ENCODE peak calls at places on chromosomes 1 and 21, in ten cellular contexts. Z is AG04449; N is Calu3; U is HEK293T; C is stimulated activated CD4-positive, alpha-beta T cell treated with anti-CD3 and anti-CD28 coated beads, Interleukin-1b, Interleukin-23, amount 100 ng/mL, for 24 hours; T is GM12865; R is lung; J is HT1080; G is activated T-cell treated with anti-CD3 and anti-CD28 coated beads for 1 hour; H is activated CD4-positive, alpha-beta T cell treated with anti-CD3 and anti-CD28 coated beads for 4 hours. B is an unnamed sample.

GRCh38 chr21:36700295-36700960 is 1.5 kb downstream of the SIM2 start:
- DNase-seq in Z (no peak), N (peak), U (no peak), C (no peak), T (no peak), R (no peak), J (no peak), G (no peak), H (no peak), B (no peak)

GRCh38 chr1:208198271-208198670 is 45.9 kb downstream of the PLXNA2 start:
- DNase-seq in Z (no peak), N (no peak), U (no peak), C (no peak), T (no peak), R (no peak), J (no peak), G (no peak), H (no peak), B (no peak)

GRCh38 chr1:22529901-22530621 is 33.2 kb upstream of the EPHA8 start:
- DNase-seq in Z (no peak), N (no peak), U (no peak), C (no peak), T (no peak), R (no peak), J (peak), G (no peak), H (no peak), B (no peak)

GRCh38 chr1:2611621-2612437 is 21.0 kb downstream of the MMEL1 start:
- DNase-seq in Z (no peak), N (no peak), U (no peak), C (no peak), T (no peak), R (no peak), J (no peak), G (no peak), H (no peak), B (no peak)

GRCh38 chr1:228770779-228771223 is 35.5 kb downstream of the RHOU start:
- DNase-seq in Z (no peak), N (no peak), U (no peak), C (no peak), T (no peak), R (no peak), J (no peak), G (no peak), H (no peak), B (no peak)

GRCh38 chr1:151568626-151569088 is 28.5 kb downstream of the TUFT1 start:
- DNase-seq in Z (no peak), N (no peak), U (no peak), C (no peak), T (no peak), R (no peak), J (no peak), G (no peak), H (peak), B (no peak)

GRCh38 chr1:228101994-228102790 is 933 bp downstream of the C1orf35 start:
- DNase-seq in Z (no peak), N (peak), U (peak), C (no peak), T (peak), R (no peak), J (peak), G (peak), H (peak), B (peak)

GRCh38 chr1:1200876-1201810 is 5.2 kb downstream of the TNFRSF18 start:
- DNase-seq in Z (no peak), N (peak), U (peak), C (peak), T (peak), R (no peak), J (no peak), G (peak), H (peak), B (peak)

GRCh38 chr1:151024540-151025146 is 11.7 kb upstream of the BNIPL start:
- DNase-seq in Z (no peak), N (peak), U (peak), C (peak), T (peak), R (peak), J (peak), G (peak), H (peak), B (peak)